ENCODE peak calls at places on chromosomes 6 and 20, in four cellular contexts. O is neural progenitor cell, D is epithelial cell of esophagus, V is cardiac fibroblast. X is an unnamed sample.

GRCh38 chr6:104700371-104701185 is 159.1 kb downstream of the HACE1 start:
- DNase-seq in O (peak), D (no peak), V (no peak), X (no peak)

GRCh38 chr6:44251576-44252524 is 4.9 kb downstream of the HSP90AB1 start:
- DNase-seq in V (no peak), O (no peak), D (no peak), X (no peak)

GRCh38 chr6:23091795-23092194 is 522.4 kb downstream of the HDGFL1 start:
- DNase-seq in O (no peak), V (peak), D (peak), X (no peak)

GRCh38 chr6:30861257-30862048 is 22.9 kb upstream of the DDR1 start:
- DNase-seq in O (no peak), D (no peak), V (no peak), X (no peak)

GRCh38 chr6:11358904-11359840 is 126.7 kb upstream of the NEDD9 start:
- DNase-seq in D (peak), V (peak), O (no peak), X (no peak)

GRCh38 chr20:24493181-24493580 is 23.8 kb downstream of the SYNDIG1 start:
- DNase-seq in D (no peak), O (no peak), V (no peak), X (no peak)

GRCh38 chr6:130927305-130927704 is 100.1 kb downstream of the SMLR1 start:
- DNase-seq in V (no peak), D (peak), O (peak), X (no peak)

GRCh38 chr6:47967843-47968242 is 143.2 kb downstream of the PTCHD4 start:
- DNase-seq in O (no peak), V (peak), D (peak), X (no peak)

GRCh38 chr6:39189131-39189530 is 40.1 kb downstream of the KCNK5 start:
- DNase-seq in D (no peak), O (no peak), V (no peak), X (no peak)

GRCh38 chr6:109515781-109516409 is 32.9 kb upstream of the ZBTB24 start:
- DNase-seq in V (peak), O (no peak), D (no peak), X (no peak)

GRCh38 chr20:52529856-52530255 is 338.3 kb upstream of the ZFP64 start:
- DNase-seq in V (no peak), D (no peak), O (no peak), X (no peak)

GRCh38 chr20:51022803-51023616 is at the start of gene KCNG1:
- DNase-seq in D (peak), O (peak), V (peak), X (no peak)

GRCh38 chr6:89530982-89531381 is 98.0 kb downstream of the ANKRD6 start:
- DNase-seq in O (no peak), V (no peak), D (no peak), X (no peak)

GRCh38 chr6:32082951-32083350 is 26.2 kb downstream of the TNXB start:
- DNase-seq in O (no peak), V (peak), D (peak), X (no peak)

GRCh38 chr6:125802943-125803377 is 12.2 kb downstream of the NCOA7 start:
- DNase-seq in D (no peak), V (peak), O (no peak), X (no peak)

GRCh38 chr6:13614126-13614925 is 809 bp upstream of the NOL7 start:
- DNase-seq in V (peak), O (peak), D (peak), X (no peak)

GRCh38 chr20:40955326-40955725 is 73.3 kb upstream of the TOP1 start:
- DNase-seq in V (no peak), D (no peak), O (no peak), X (no peak)

GRCh38 chr6:81476881-81477280 is 275.6 kb downstream of the TENT5A start:
- DNase-seq in O (no peak), V (peak), D (peak), X (no peak)

GRCh38 chr6:131286469-131287040 is 151.3 kb downstream of the AKAP7 start:
- DNase-seq in V (no peak), O (no peak), D (no peak), X (no peak)

GRCh38 chr6:132962936-132963579 is 148.7 kb downstream of the RPS12 start:
- DNase-seq in D (peak), V (peak), O (peak), X (peak)

GRCh38 chr6:137873273-137873762 is 6.3 kb downstream of the TNFAIP3 start:
- DNase-seq in D (peak), O (no peak), V (peak), X (peak)

GRCh38 chr6:30067460-30068139 is 602 bp downstream of the PPP1R11 start:
- DNase-seq in O (peak), D (no peak), V (no peak), X (no peak)

GRCh38 chr20:51500936-51501335 is 41.6 kb downstream of the NFATC2 start:
- DNase-seq in D (peak), V (no peak), O (no peak), X (no peak)

GRCh38 chr6:7195330-7196018 is 87.7 kb downstream of the RREB1 start:
- DNase-seq in D (no peak), O (peak), V (no peak), X (no peak)

GRCh38 chr6:2518029-2518428 is 232.7 kb downstream of the MYLK4 start:
- DNase-seq in V (no peak), O (no peak), D (no peak), X (no peak)

GRCh38 chr6:10793695-10794094 is 44.6 kb downstream of the MAK start:
- DNase-seq in D (no peak), O (no peak), V (no peak), X (no peak)

GRCh38 chr6:111727041-111727440 is 121.4 kb upstream of the TRAF3IP2 start:
- DNase-seq in O (no peak), D (no peak), V (peak), X (no peak)

GRCh38 chr6:10332121-10332520 is 82.8 kb downstream of the TFAP2A start:
- DNase-seq in O (no peak), V (no peak), D (peak), X (no peak)

GRCh38 chr20:46587986-46588385 is 37.5 kb upstream of the OCSTAMP start:
- DNase-seq in D (no peak), O (no peak), V (no peak), X (no peak)

GRCh38 chr6:31285496-31285895 is 13.6 kb upstream of the HLA-C start:
- DNase-seq in D (no peak), V (no peak), O (no peak), X (no peak)

GRCh38 chr20:12047838-12048432 is 130.2 kb downstream of the BTBD3 start:
- DNase-seq in O (no peak), D (peak), V (peak), X (no peak)

GRCh38 chr20:36813784-36814136 is 40.2 kb upstream of the DSN1 start:
- DNase-seq in V (no peak), O (no peak), D (no peak), X (no peak)

GRCh38 chr6:110017306-110017705 is 39.2 kb downstream of the GPR6 start:
- DNase-seq in V (no peak), O (no peak), D (no peak), X (no peak)

X was measured in astrocyte of the cerebellum.